ENCODE peak calls at places on chromosomes 12 and 14, in seven cellular contexts. One of them, this sample, is unnamed.

GRCh38 chr12:13000935-13001724 is 1.1 kb upstream of the HEBP1 start:
- DNase-seq in fibroblast of lung: peak
- DNase-seq in iris pigment epithelial cell: peak
- DNase-seq in T-helper 2 cell: peak
- DNase-seq in activated CD4-positive, alpha-beta T cell treated with anti-CD3 and anti-CD28 coated beads, Interleukin-2, amount 50 U/mL, for 1 hour: peak
- DNase-seq in Caki2: peak
- DNase-seq in NCI-H1105: peak
- DNase-seq in this sample: no peak

GRCh38 chr12:50120953-50121352 is 8.9 kb downstream of the COX14 start:
- DNase-seq in T-helper 2 cell: no peak
- DNase-seq in Caki2: no peak
- DNase-seq in fibroblast of lung: no peak
- DNase-seq in activated CD4-positive, alpha-beta T cell treated with anti-CD3 and anti-CD28 coated beads, Interleukin-2, amount 50 U/mL, for 1 hour: no peak
- DNase-seq in NCI-H1105: no peak
- DNase-seq in iris pigment epithelial cell: no peak
- DNase-seq in this sample: no peak

GRCh38 chr14:22263961-22264360 is 325.1 kb downstream of the DAD1 start:
- DNase-seq in NCI-H1105: no peak
- DNase-seq in T-helper 2 cell: no peak
- DNase-seq in activated CD4-positive, alpha-beta T cell treated with anti-CD3 and anti-CD28 coated beads, Interleukin-2, amount 50 U/mL, for 1 hour: no peak
- DNase-seq in Caki2: no peak
- DNase-seq in iris pigment epithelial cell: no peak
- DNase-seq in fibroblast of lung: no peak
- DNase-seq in this sample: no peak

GRCh38 chr12:15767301-15767700 is 21.9 kb downstream of the EPS8 start:
- DNase-seq in activated CD4-positive, alpha-beta T cell treated with anti-CD3 and anti-CD28 coated beads, Interleukin-2, amount 50 U/mL, for 1 hour: no peak
- DNase-seq in fibroblast of lung: no peak
- DNase-seq in NCI-H1105: no peak
- DNase-seq in Caki2: no peak
- DNase-seq in T-helper 2 cell: no peak
- DNase-seq in iris pigment epithelial cell: no peak
- DNase-seq in this sample: no peak

GRCh38 chr12:7645395-7646177 is 20.1 kb downstream of the APOBEC1 start:
- DNase-seq in activated CD4-positive, alpha-beta T cell treated with anti-CD3 and anti-CD28 coated beads, Interleukin-2, amount 50 U/mL, for 1 hour: peak
- DNase-seq in Caki2: no peak
- DNase-seq in T-helper 2 cell: no peak
- DNase-seq in NCI-H1105: peak
- DNase-seq in fibroblast of lung: peak
- DNase-seq in iris pigment epithelial cell: peak
- DNase-seq in this sample: no peak

GRCh38 chr12:6950401-6950801 is 755 bp upstream of the PTPN6 start:
- DNase-seq in Caki2: no peak
- DNase-seq in NCI-H1105: no peak
- DNase-seq in fibroblast of lung: no peak
- DNase-seq in iris pigment epithelial cell: no peak
- DNase-seq in T-helper 2 cell: no peak
- DNase-seq in activated CD4-positive, alpha-beta T cell treated with anti-CD3 and anti-CD28 coated beads, Interleukin-2, amount 50 U/mL, for 1 hour: no peak
- DNase-seq in this sample: no peak

GRCh38 chr12:31974673-31975072 is 15.5 kb downstream of the RESF1 start:
- DNase-seq in iris pigment epithelial cell: no peak
- DNase-seq in NCI-H1105: no peak
- DNase-seq in fibroblast of lung: no peak
- DNase-seq in Caki2: no peak
- DNase-seq in T-helper 2 cell: no peak
- DNase-seq in activated CD4-positive, alpha-beta T cell treated with anti-CD3 and anti-CD28 coated beads, Interleukin-2, amount 50 U/mL, for 1 hour: no peak
- DNase-seq in this sample: no peak

GRCh38 chr12:12210416-12210815 is 56.4 kb downstream of the LRP6 start:
- DNase-seq in iris pigment epithelial cell: no peak
- DNase-seq in activated CD4-positive, alpha-beta T cell treated with anti-CD3 and anti-CD28 coated beads, Interleukin-2, amount 50 U/mL, for 1 hour: no peak
- DNase-seq in fibroblast of lung: no peak
- DNase-seq in NCI-H1105: no peak
- DNase-seq in T-helper 2 cell: no peak
- DNase-seq in Caki2: no peak
- DNase-seq in this sample: no peak

GRCh38 chr14:52328286-52328685 is 14.2 kb downstream of the PTGER2 start:
- DNase-seq in Caki2: no peak
- DNase-seq in activated CD4-positive, alpha-beta T cell treated with anti-CD3 and anti-CD28 coated beads, Interleukin-2, amount 50 U/mL, for 1 hour: no peak
- DNase-seq in iris pigment epithelial cell: peak
- DNase-seq in fibroblast of lung: peak
- DNase-seq in T-helper 2 cell: no peak
- DNase-seq in NCI-H1105: no peak
- DNase-seq in this sample: no peak

GRCh38 chr12:29869916-29870315 is 86.2 kb upstream of the TMTC1 start:
- DNase-seq in T-helper 2 cell: no peak
- DNase-seq in activated CD4-positive, alpha-beta T cell treated with anti-CD3 and anti-CD28 coated beads, Interleukin-2, amount 50 U/mL, for 1 hour: no peak
- DNase-seq in fibroblast of lung: peak
- DNase-seq in Caki2: no peak
- DNase-seq in iris pigment epithelial cell: no peak
- DNase-seq in NCI-H1105: no peak
- DNase-seq in this sample: no peak

GRCh38 chr14:38139926-38140325 is 67.8 kb upstream of the SSTR1 start:
- DNase-seq in NCI-H1105: no peak
- DNase-seq in iris pigment epithelial cell: no peak
- DNase-seq in activated CD4-positive, alpha-beta T cell treated with anti-CD3 and anti-CD28 coated beads, Interleukin-2, amount 50 U/mL, for 1 hour: no peak
- DNase-seq in Caki2: no peak
- DNase-seq in T-helper 2 cell: no peak
- DNase-seq in fibroblast of lung: no peak
- DNase-seq in this sample: no peak

GRCh38 chr12:113228394-113229028 is 7.2 kb downstream of the TPCN1 start:
- DNase-seq in fibroblast of lung: no peak
- DNase-seq in activated CD4-positive, alpha-beta T cell treated with anti-CD3 and anti-CD28 coated beads, Interleukin-2, amount 50 U/mL, for 1 hour: no peak
- DNase-seq in iris pigment epithelial cell: peak
- DNase-seq in NCI-H1105: no peak
- DNase-seq in T-helper 2 cell: no peak
- DNase-seq in Caki2: no peak
- DNase-seq in this sample: no peak

GRCh38 chr12:49624919-49625577 is 1.7 kb downstream of the PRPF40B start:
- DNase-seq in T-helper 2 cell: no peak
- DNase-seq in iris pigment epithelial cell: peak
- DNase-seq in fibroblast of lung: no peak
- DNase-seq in NCI-H1105: no peak
- DNase-seq in activated CD4-positive, alpha-beta T cell treated with anti-CD3 and anti-CD28 coated beads, Interleukin-2, amount 50 U/mL, for 1 hour: no peak
- DNase-seq in Caki2: peak
- DNase-seq in this sample: no peak

GRCh38 chr12:24424889-24425600 is 475.6 kb upstream of the SOX5 start:
- DNase-seq in Caki2: no peak
- DNase-seq in iris pigment epithelial cell: peak
- DNase-seq in activated CD4-positive, alpha-beta T cell treated with anti-CD3 and anti-CD28 coated beads, Interleukin-2, amount 50 U/mL, for 1 hour: no peak
- DNase-seq in T-helper 2 cell: no peak
- DNase-seq in fibroblast of lung: no peak
- DNase-seq in NCI-H1105: peak
- DNase-seq in this sample: no peak